ENCODE peak calls at places on chromosomes 6 and 20, in eight cellular contexts. One of them, this sample, is unnamed.

GRCh38 chr20:38303908-38304379 is at the start of gene BPI:
- DNase-seq in memory B cell: no peak
- DNase-seq in heart left ventricle: peak
- DNase-seq in prostate gland: no peak
- DNase-seq in mucosa of descending colon: peak
- DNase-seq in NCI-H526: no peak
- DNase-seq in NCI-H460: no peak
- DNase-seq in uterus: peak
- DNase-seq in this sample: no peak

GRCh38 chr6:13769034-13769654 is 45.2 kb downstream of the MCUR1 start:
- DNase-seq in prostate gland: no peak
- DNase-seq in NCI-H526: no peak
- DNase-seq in NCI-H460: no peak
- DNase-seq in uterus: no peak
- DNase-seq in heart left ventricle: no peak
- DNase-seq in mucosa of descending colon: no peak
- DNase-seq in memory B cell: no peak
- DNase-seq in this sample: peak

GRCh38 chr6:125749112-125749863 is at the start of gene HEY2:
- DNase-seq in NCI-H460: peak
- DNase-seq in mucosa of descending colon: peak
- DNase-seq in prostate gland: peak
- DNase-seq in memory B cell: peak
- DNase-seq in NCI-H526: no peak
- DNase-seq in heart left ventricle: peak
- DNase-seq in uterus: peak
- DNase-seq in this sample: peak

GRCh38 chr20:58504566-58504965 is 10.6 kb downstream of the APCDD1L start:
- DNase-seq in prostate gland: no peak
- DNase-seq in NCI-H460: no peak
- DNase-seq in NCI-H526: no peak
- DNase-seq in uterus: no peak
- DNase-seq in memory B cell: no peak
- DNase-seq in mucosa of descending colon: no peak
- DNase-seq in heart left ventricle: no peak
- DNase-seq in this sample: no peak

GRCh38 chr6:127435717-127436220 is 23.4 kb downstream of the KIAA0408 start:
- DNase-seq in heart left ventricle: no peak
- DNase-seq in mucosa of descending colon: no peak
- DNase-seq in uterus: no peak
- DNase-seq in NCI-H460: no peak
- DNase-seq in memory B cell: no peak
- DNase-seq in NCI-H526: no peak
- DNase-seq in prostate gland: no peak
- DNase-seq in this sample: no peak

GRCh38 chr6:94645191-94645590 is 932.1 kb upstream of the MANEA start:
- DNase-seq in prostate gland: no peak
- DNase-seq in NCI-H460: no peak
- DNase-seq in mucosa of descending colon: no peak
- DNase-seq in NCI-H526: no peak
- DNase-seq in heart left ventricle: no peak
- DNase-seq in memory B cell: no peak
- DNase-seq in uterus: no peak
- DNase-seq in this sample: no peak

GRCh38 chr6:34036357-34037069 is 109.4 kb downstream of the GRM4 start:
- DNase-seq in mucosa of descending colon: no peak
- DNase-seq in uterus: no peak
- DNase-seq in memory B cell: no peak
- DNase-seq in heart left ventricle: no peak
- DNase-seq in NCI-H526: no peak
- DNase-seq in prostate gland: no peak
- DNase-seq in NCI-H460: no peak
- DNase-seq in this sample: no peak

GRCh38 chr6:136726837-136727557 is 65.3 kb downstream of the MAP3K5 start:
- DNase-seq in memory B cell: no peak
- DNase-seq in NCI-H460: no peak
- DNase-seq in uterus: no peak
- DNase-seq in mucosa of descending colon: no peak
- DNase-seq in prostate gland: no peak
- DNase-seq in NCI-H526: peak
- DNase-seq in heart left ventricle: no peak
- DNase-seq in this sample: no peak

GRCh38 chr20:59269396-59270025 is 30.9 kb upstream of the EDN3 start:
- DNase-seq in NCI-H460: no peak
- DNase-seq in mucosa of descending colon: no peak
- DNase-seq in memory B cell: no peak
- DNase-seq in NCI-H526: no peak
- DNase-seq in prostate gland: no peak
- DNase-seq in heart left ventricle: no peak
- DNase-seq in uterus: no peak
- DNase-seq in this sample: no peak

GRCh38 chr20:64115171-64115911 is 8.0 kb upstream of the NPBWR2 start:
- DNase-seq in memory B cell: no peak
- DNase-seq in uterus: no peak
- DNase-seq in prostate gland: no peak
- DNase-seq in heart left ventricle: no peak
- DNase-seq in NCI-H460: no peak
- DNase-seq in NCI-H526: no peak
- DNase-seq in mucosa of descending colon: no peak
- DNase-seq in this sample: no peak

GRCh38 chr6:90715093-90715655 is 128.3 kb upstream of the MAP3K7 start:
- DNase-seq in NCI-H526: no peak
- DNase-seq in prostate gland: no peak
- DNase-seq in heart left ventricle: no peak
- DNase-seq in uterus: peak
- DNase-seq in memory B cell: no peak
- DNase-seq in NCI-H460: no peak
- DNase-seq in mucosa of descending colon: no peak
- DNase-seq in this sample: no peak

GRCh38 chr6:153092082-153093013 is 38.7 kb downstream of the RGS17 start:
- DNase-seq in prostate gland: no peak
- DNase-seq in memory B cell: no peak
- DNase-seq in uterus: no peak
- DNase-seq in NCI-H460: no peak
- DNase-seq in NCI-H526: no peak
- DNase-seq in heart left ventricle: no peak
- DNase-seq in mucosa of descending colon: no peak
- DNase-seq in this sample: no peak

This sample was measured in H7.